ENCODE peak calls at places on chromosomes 3 and 15, in four cellular contexts. T is GM12878, X is K562, Z is GM12891. D is an unnamed sample.

GRCh38 chr15:93058128-93058527 is 30.9 kb downstream of the RGMA start:
- DNase-seq in T (no peak), X (no peak), Z (no peak), D (no peak)

GRCh38 chr3:142873569-142873968 is 15.3 kb downstream of the PCOLCE2 start:
- DNase-seq in X (peak), T (no peak), Z (no peak), D (no peak)

GRCh38 chr15:77028451-77029165 is 33.7 kb downstream of the PSTPIP1 start:
- DNase-seq in X (no peak), T (no peak), Z (no peak), D (no peak)

GRCh38 chr3:36595531-36595930 is 168.8 kb downstream of the DCLK3 start:
- DNase-seq in X (no peak), T (no peak), Z (no peak), D (no peak)

GRCh38 chr3:150314248-150315027 is 93.7 kb upstream of the TSC22D2 start:
- DNase-seq in T (no peak), Z (no peak), X (peak), D (no peak)

GRCh38 chr3:51622868-51623267 is 48.2 kb upstream of the TEX264 start:
- DNase-seq in X (no peak), Z (no peak), T (no peak), D (no peak)

GRCh38 chr3:61141697-61142096 is 109.6 kb downstream of the FHIT start:
- DNase-seq in T (no peak), X (no peak), Z (no peak), D (no peak)

GRCh38 chr3:30598663-30599545 is 7.5 kb upstream of the TGFBR2 start:
- DNase-seq in T (no peak), X (no peak), Z (no peak), D (no peak)

GRCh38 chr3:67389176-67389575 is 265.2 kb downstream of the SUCLG2 start:
- DNase-seq in Z (peak), X (no peak), T (peak), D (peak)

GRCh38 chr3:72694398-72694797 is 153.8 kb downstream of the SHQ1 start:
- DNase-seq in X (no peak), Z (no peak), T (no peak), D (no peak)

GRCh38 chr3:44680921-44681455 is 31.5 kb upstream of the ZNF502 start:
- DNase-seq in T (no peak), Z (no peak), X (no peak), D (no peak)

GRCh38 chr3:69411331-69411730 is 25.4 kb upstream of the FRMD4B start:
- DNase-seq in X (no peak), Z (no peak), T (no peak), D (no peak)

GRCh38 chr15:59997070-59997701 is 6.9 kb upstream of the FOXB1 start:
- DNase-seq in Z (no peak), T (no peak), X (peak), D (no peak)

GRCh38 chr15:63972801-63973200 is 73.5 kb downstream of the DAPK2 start:
- DNase-seq in T (no peak), Z (no peak), X (no peak), D (no peak)

GRCh38 chr3:185852562-185853135 is 27.8 kb upstream of the IGF2BP2 start:
- DNase-seq in X (no peak), T (no peak), Z (no peak), D (no peak)

GRCh38 chr3:134407247-134407640 is 33.0 kb upstream of the AMOTL2 start:
- DNase-seq in Z (no peak), X (no peak), T (no peak), D (no peak)

GRCh38 chr3:129507181-129507831 is 21.1 kb upstream of the RHO start:
- DNase-seq in Z (no peak), T (no peak), X (no peak), D (no peak)

GRCh38 chr3:54433846-54434245 is 311.5 kb downstream of the CACNA2D3 start:
- DNase-seq in X (peak), T (no peak), Z (no peak), D (no peak)

GRCh38 chr15:82393671-82394070 is 35.9 kb upstream of the GOLGA6L9 start:
- DNase-seq in T (no peak), Z (no peak), X (no peak), D (no peak)

GRCh38 chr15:100202309-100202943 is 139.3 kb downstream of the ADAMTS17 start:
- DNase-seq in X (no peak), Z (no peak), T (no peak), D (no peak)

GRCh38 chr15:100204211-100204610 is 137.6 kb downstream of the ADAMTS17 start:
- DNase-seq in X (no peak), T (no peak), Z (no peak), D (no peak)

GRCh38 chr15:100200287-100200772 is 141.4 kb downstream of the ADAMTS17 start:
- DNase-seq in X (no peak), T (no peak), Z (no peak), D (no peak)

GRCh38 chr15:100199711-100200286 is 142.0 kb downstream of the ADAMTS17 start:
- DNase-seq in X (no peak), Z (no peak), T (no peak), D (no peak)

GRCh38 chr15:100201376-100202280 is 140.1 kb downstream of the ADAMTS17 start:
- DNase-seq in Z (no peak), T (peak), X (no peak), D (peak)
- TF ChIP-seq SPI1 in Z (no peak), T (no peak), X (no peak), D (no peak)

GRCh38 chr3:57199895-57200297 is at the start of gene HESX1:
- DNase-seq in T (no peak), Z (no peak), X (peak), D (no peak)
- TF ChIP-seq SPI1 in T (no peak), Z (no peak), X (no peak), D (no peak)

DNA sequence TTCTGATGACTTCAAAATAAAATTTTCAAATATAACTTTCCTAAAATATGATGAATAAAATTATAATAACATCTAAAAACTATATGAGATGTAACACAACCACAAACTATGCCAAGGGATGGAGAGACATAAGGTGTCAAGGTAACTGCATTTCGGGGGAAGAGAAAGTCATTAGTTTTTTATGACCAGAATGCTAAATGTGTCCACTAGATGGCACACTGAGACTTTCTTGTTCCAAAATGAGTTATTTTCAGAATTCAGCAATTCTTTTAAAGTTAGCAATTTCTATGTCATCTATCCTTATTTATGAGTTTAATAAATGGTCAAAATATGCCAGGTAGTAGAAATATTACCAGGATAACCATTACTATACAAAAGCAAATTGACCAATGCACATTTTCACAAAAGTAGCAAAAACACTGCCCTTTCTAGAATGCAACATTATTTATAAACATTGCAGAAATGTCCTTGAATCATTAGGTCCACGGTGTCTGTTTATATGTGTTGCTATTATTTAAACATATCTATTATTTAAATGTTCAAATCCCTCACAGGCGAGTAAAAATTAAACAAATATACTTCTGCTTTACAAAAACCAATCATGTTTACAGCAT is 374.2 kb downstream of the PLCL2 start:
- DNase-seq in X (peak), Z (peak), T (no peak), D (peak)
- TF ChIP-seq SPI1 in X (no peak), Z (no peak), T (no peak), D (no peak)

GRCh38 chr3:125129512-125129962 is 73.7 kb upstream of the HEG1 start:
- DNase-seq in X (peak), Z (no peak), T (no peak), D (no peak)
- TF ChIP-seq SPI1 in X (no peak), Z (no peak), T (no peak), D (no peak)

DNA sequence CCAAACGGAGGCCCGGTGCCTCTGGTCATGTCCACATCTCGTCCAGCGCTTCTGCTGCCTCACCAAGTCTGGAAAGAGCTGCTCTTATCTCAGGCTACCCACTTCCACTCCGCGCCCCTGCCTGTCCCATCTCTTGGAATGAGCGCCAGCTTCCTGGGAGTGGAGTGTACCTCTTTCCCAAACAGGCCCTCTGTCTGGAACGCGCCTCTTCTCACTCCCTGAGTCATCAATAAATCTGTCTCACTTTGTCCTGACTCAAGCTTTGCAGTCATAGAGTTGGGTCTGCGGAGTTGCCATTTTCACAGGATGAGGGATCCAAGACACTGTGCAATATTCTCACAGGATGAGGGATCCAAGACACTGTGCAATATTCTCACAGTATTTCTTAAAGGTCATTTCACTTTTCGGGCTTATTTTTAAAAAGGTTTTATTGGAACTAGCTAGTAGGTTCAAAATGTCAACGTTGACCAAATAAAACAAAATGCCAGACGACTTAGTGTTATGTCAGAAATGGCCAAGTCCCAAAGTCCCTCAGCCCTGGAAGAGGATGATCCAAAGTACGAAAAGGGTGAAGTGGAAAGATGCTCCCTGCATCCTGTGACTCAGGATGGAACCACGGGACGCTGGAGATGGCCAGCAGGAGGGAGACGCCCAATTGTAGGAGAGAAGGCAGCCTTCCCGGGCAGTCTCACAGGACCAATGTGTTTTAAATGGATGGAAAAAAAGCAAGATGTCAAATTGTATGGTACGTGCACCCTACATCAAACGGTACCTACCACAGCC is 81.1 kb downstream of the CHSY1 start:
- DNase-seq in Z (no peak), X (no peak), T (no peak), D (no peak)
- TF ChIP-seq SPI1 in Z (no peak), X (no peak), T (no peak), D (no peak)

GRCh38 chr3:100877286-100877685 is 115.9 kb downstream of the ABI3BP start:
- DNase-seq in Z (no peak), X (no peak), T (no peak), D (no peak)

GRCh38 chr3:100879445-100879844 is 113.8 kb downstream of the ABI3BP start:
- DNase-seq in Z (no peak), T (no peak), X (no peak), D (no peak)

GRCh38 chr3:100873624-100874023 is 119.6 kb downstream of the ABI3BP start:
- DNase-seq in X (no peak), T (no peak), Z (no peak), D (no peak)

GRCh38 chr3:100871307-100871706 is 121.9 kb downstream of the ABI3BP start:
- DNase-seq in Z (no peak), X (no peak), T (no peak), D (no peak)

GRCh38 chr3:100875239-100875638 is 118.0 kb downstream of the ABI3BP start:
- DNase-seq in T (no peak), X (no peak), Z (no peak), D (no peak)
- TF ChIP-seq SPI1 in T (no peak), X (no peak), Z (no peak), D (no peak)

GRCh38 chr3:31613131-31613626 is 80.5 kb downstream of the STT3B start:
- DNase-seq in T (no peak), Z (no peak), X (no peak), D (no peak)

GRCh38 chr3:31615071-31615875 is 82.5 kb downstream of the STT3B start:
- DNase-seq in T (no peak), Z (no peak), X (no peak), D (no peak)

GRCh38 chr3:31614162-31614921 is 81.6 kb downstream of the STT3B start:
- DNase-seq in T (no peak), X (no peak), Z (no peak), D (no peak)

GRCh38 chr3:31610700-31611275 is 78.1 kb downstream of the STT3B start:
- DNase-seq in T (no peak), X (no peak), Z (no peak), D (peak)

DNA sequence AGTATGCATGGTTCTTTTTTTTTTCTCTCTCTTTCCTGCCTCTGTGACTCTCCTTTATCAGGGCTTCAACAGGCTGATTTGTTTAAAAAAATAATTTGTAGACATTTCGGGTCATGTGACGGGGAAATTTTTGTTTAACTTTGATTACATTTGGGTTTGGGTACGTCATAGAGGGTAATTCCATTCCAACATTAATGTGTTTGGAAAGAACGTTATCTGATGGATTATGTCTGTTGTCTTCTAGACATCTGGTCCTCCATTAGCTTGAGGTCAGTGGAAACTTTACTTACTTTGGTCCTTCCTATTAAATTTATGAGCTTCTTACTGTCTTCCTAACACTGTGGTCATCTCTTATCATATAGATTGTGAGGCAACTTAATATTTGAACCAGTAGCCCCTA is 80.9 kb downstream of the STT3B start:
- DNase-seq in X (no peak), T (no peak), Z (no peak), D (no peak)
- TF ChIP-seq SPI1 in X (no peak), T (no peak), Z (no peak), D (no peak)

GRCh38 chr3:8885806-8886205 is 77.5 kb downstream of the RAD18 start:
- DNase-seq in X (no peak), Z (no peak), T (no peak), D (no peak)
- TF ChIP-seq SPI1 in X (no peak), Z (no peak), T (no peak), D (no peak)